ENCODE peak calls at places on chromosomes 2 and 18, in eight cellular contexts. G is adipocyte, V is HCEC 1CT, H is COR-L47, I is iris pigment epithelial cell, L is neural crest cell, C is stromal cell of bone marrow, P is nucleus accumbens. O is an unnamed sample.

GRCh38 chr2:64469261-64469660 is 15.3 kb downstream of the LGALSL start:
- DNase-seq in I (no peak), L (no peak), H (no peak), P (no peak), V (no peak), C (no peak), G (no peak), O (no peak)

GRCh38 chr18:68445668-68446426 is 269.1 kb downstream of the TMX3 start:
- DNase-seq in P (no peak), V (no peak), C (no peak), L (no peak), H (no peak), I (no peak), G (no peak), O (no peak)

GRCh38 chr2:69114534-69114933 is 101.6 kb downstream of the ANTXR1 start:
- DNase-seq in V (no peak), L (no peak), P (no peak), C (no peak), G (no peak), H (no peak), I (no peak), O (no peak)

GRCh38 chr18:54086863-54087262 is 137.6 kb downstream of the MBD2 start:
- DNase-seq in C (no peak), L (no peak), P (no peak), V (no peak), I (no peak), H (no peak), G (no peak), O (no peak)

GRCh38 chr2:20391951-20392699 is 41.5 kb upstream of the PUM2 start:
- DNase-seq in I (peak; percentile 12), H (no peak), C (no peak), V (no peak), G (no peak), P (no peak), L (no peak), O (no peak)

GRCh38 chr2:109350526-109350925 is 221.5 kb downstream of the SH3RF3 start:
- DNase-seq in G (no peak), C (no peak), I (no peak), V (no peak), L (no peak), H (no peak), P (no peak), O (no peak)

GRCh38 chr2:170842785-170843184 is 26.1 kb downstream of the GAD1 start:
- DNase-seq in V (peak; percentile 36), C (no peak), I (peak; percentile 25), G (peak; percentile 20), P (no peak), H (no peak), L (no peak), O (peak; percentile 6)

GRCh38 chr2:109352066-109352897 is 223.3 kb downstream of the SH3RF3 start:
- DNase-seq in C (no peak), G (no peak), V (no peak), H (no peak), P (no peak), I (no peak), L (no peak), O (no peak)

GRCh38 chr2:179344280-179344961 is 79.8 kb upstream of the SESTD1 start:
- DNase-seq in H (no peak), C (peak; percentile 35), L (no peak), G (peak; percentile 74), V (peak; percentile 15), I (peak; percentile 47), P (no peak), O (no peak)

GRCh38 chr2:187075106-187076070 is 226.4 kb upstream of the ZSWIM2 start:
- DNase-seq in P (no peak), G (peak; percentile 38), C (no peak), I (peak; percentile 23), L (no peak), H (no peak), V (no peak), O (no peak)

GRCh38 chr2:199303814-199304213 is 153.9 kb downstream of the SATB2 start:
- DNase-seq in V (peak; percentile 92), C (peak; percentile 99), I (peak; percentile 80), G (peak; percentile 92), L (no peak), P (no peak), H (no peak), O (peak; percentile 89)

GRCh38 chr2:66813976-66814375 is 379.1 kb downstream of the MEIS1 start:
- DNase-seq in I (peak; percentile 24), P (no peak), V (peak; percentile 14), L (no peak), G (peak; percentile 9), H (no peak), C (peak; percentile 9), O (no peak)

GRCh38 chr2:96345403-96345802 is 9.8 kb downstream of the NCAPH start:
- DNase-seq in I (no peak), H (no peak), C (no peak), P (no peak), L (no peak), G (no peak), V (no peak), O (no peak)

GRCh38 chr2:127195140-127196074 is 24.7 kb downstream of the CYP27C1 start:
- DNase-seq in G (no peak), V (no peak), P (no peak), I (no peak), H (no peak), C (no peak), L (no peak), O (no peak)

GRCh38 chr2:130865401-130865800 is 28.7 kb downstream of the ARHGEF4 start:
- DNase-seq in I (no peak), H (no peak), P (no peak), L (no peak), V (no peak), C (no peak), G (no peak), O (no peak)

GRCh38 chr2:121239969-121240368 is 45.0 kb downstream of the TFCP2L1 start:
- DNase-seq in H (no peak), I (no peak), C (no peak), V (no peak), P (no peak), L (no peak), G (no peak), O (no peak)

GRCh38 chr2:27765621-27766286 is 5.8 kb upstream of the MRPL33 start:
- DNase-seq in C (no peak), G (no peak), I (peak; percentile 62), L (no peak), H (no peak), V (no peak), P (no peak), O (no peak)

GRCh38 chr2:99066075-99066557 is 75.4 kb upstream of the C2orf15 start:
- DNase-seq in G (peak; percentile 73), V (peak; percentile 52), H (peak; percentile 71), P (no peak), I (peak; percentile 52), C (peak; percentile 24), L (no peak), O (no peak)

GRCh38 chr2:148817210-148817708 is 57.8 kb upstream of the KIF5C start:
- DNase-seq in H (no peak), L (no peak), I (no peak), G (peak; percentile 7), V (no peak), P (no peak), C (no peak), O (peak; percentile 47)

GRCh38 chr2:240551809-240552208 is 6.0 kb downstream of the ANKMY1 start:
- DNase-seq in V (no peak), H (no peak), L (no peak), C (no peak), P (no peak), G (no peak), I (no peak), O (no peak)

GRCh38 chr2:157173740-157174184 is 83.7 kb upstream of the GALNT5 start:
- DNase-seq in I (peak; percentile 100), V (peak; percentile 100), P (no peak), L (no peak), C (peak; percentile 99), H (no peak), G (peak; percentile 98), O (peak; percentile 100)

GRCh38 chr2:128557069-128557468 is 238.4 kb upstream of the HS6ST1 start:
- DNase-seq in C (no peak), G (no peak), H (no peak), I (no peak), P (no peak), L (no peak), V (no peak), O (no peak)

GRCh38 chr2:174682578-174683391 is 81.5 kb downstream of the CHRNA1 start:
- DNase-seq in L (peak; percentile 60), C (no peak), I (peak; percentile 47), H (peak; percentile 22), V (no peak), P (no peak), G (peak; percentile 84), O (no peak)

GRCh38 chr2:159010963-159011362 is 42.5 kb downstream of the TANC1 start:
- DNase-seq in G (no peak), H (no peak), L (no peak), C (no peak), P (no peak), I (peak; percentile 62), V (peak; percentile 7), O (no peak)

GRCh38 chr2:230677182-230677946 is 35.3 kb upstream of the CAB39 start:
- DNase-seq in P (no peak), H (no peak), I (peak; percentile 60), C (no peak), L (no peak), G (peak; percentile 21), V (peak; percentile 32), O (no peak)

GRCh38 chr2:67216881-67217280 is 180.3 kb upstream of the ETAA1 start:
- DNase-seq in P (no peak), L (no peak), G (no peak), C (no peak), V (no peak), H (no peak), I (no peak), O (no peak)

GRCh38 chr2:6934758-6935638 is 17.8 kb downstream of the RNF144A start:
- DNase-seq in L (no peak), V (no peak), I (no peak), G (no peak), C (no peak), P (no peak), H (no peak), O (no peak)

GRCh38 chr2:27622921-27623384 is 5.9 kb downstream of the CCDC121 start:
- DNase-seq in L (no peak), C (no peak), P (no peak), V (peak; percentile 65), I (peak; percentile 80), G (peak; percentile 79), H (no peak), O (peak; percentile 70)

GRCh38 chr2:187169108-187169713 is 278.8 kb downstream of the CALCRL start:
- DNase-seq in C (no peak), I (no peak), G (peak; percentile 7), L (no peak), V (no peak), P (no peak), H (no peak), O (no peak)

GRCh38 chr2:111219285-111219684 is 98.6 kb downstream of the BCL2L11 start:
- DNase-seq in H (no peak), P (no peak), L (no peak), C (no peak), G (no peak), I (peak; percentile 24), V (no peak), O (no peak)

GRCh38 chr2:225737556-225737955 is 338.0 kb downstream of the NYAP2 start:
- DNase-seq in G (peak; percentile 17), L (no peak), H (no peak), I (peak; percentile 39), C (no peak), V (no peak), P (no peak), O (no peak)

GRCh38 chr2:196174424-196174823 is 3.0 kb upstream of the STK17B start:
- DNase-seq in P (no peak), V (no peak), H (no peak), L (no peak), G (no peak), C (no peak), I (no peak), O (no peak)

GRCh38 chr2:85758361-85759256 is 4.8 kb downstream of the ATOH8 start:
- DNase-seq in P (no peak), H (no peak), V (no peak), L (no peak), G (no peak), I (no peak), C (no peak), O (no peak)

GRCh38 chr18:79682896-79683625 is 3.5 kb downstream of the CTDP1 start:
- DNase-seq in H (no peak), G (no peak), V (no peak), P (no peak), I (no peak), C (no peak), L (no peak), O (no peak)